ENCODE peak calls at places on chromosomes 12 and 14, in seven cellular contexts. R, A, U, O, B, D and E are unnamed samples.

GRCh38 chr14:49506650-49507049 is 79.5 kb downstream of the RPS29 start:
- DNase-seq in R (no peak), A (no peak), U (no peak), O (no peak), B (no peak), D (no peak), E (no peak)

GRCh38 chr12:52259850-52260249 is 14.6 kb upstream of the KRT86 start:
- DNase-seq in R (no peak), A (no peak), U (no peak), O (no peak), B (no peak), D (no peak), E (no peak)

GRCh38 chr12:93139028-93139665 is 210.1 kb upstream of the EEA1 start:
- DNase-seq in R (no peak), A (no peak), U (no peak), O (no peak), B (no peak), D (no peak), E (no peak)

GRCh38 chr12:12172106-12172511 is 94.7 kb downstream of the LRP6 start:
- DNase-seq in R (no peak), A (peak; percentile 64), U (peak; percentile 4), O (peak; percentile 21), B (no peak), D (peak; percentile 5), E (peak; percentile 46)

GRCh38 chr14:60753264-60754126 is 18.9 kb downstream of the MNAT1 start:
- DNase-seq in R (no peak), A (no peak), U (peak; percentile 75), O (peak; percentile 40), B (no peak), D (no peak), E (no peak)

GRCh38 chr14:41960316-41960715 is 353.6 kb downstream of the LRFN5 start:
- DNase-seq in R (no peak), A (peak; percentile 12), U (no peak), O (peak; percentile 4), B (no peak), D (no peak), E (no peak)

GRCh38 chr12:25276199-25276937 is 25.6 kb upstream of the KRAS start:
- DNase-seq in R (no peak), A (peak; percentile 86), U (no peak), O (peak; percentile 98), B (no peak), D (peak; percentile 93), E (peak; percentile 68)

GRCh38 chr14:80390911-80391310 is 179.6 kb upstream of the DIO2 start:
- DNase-seq in R (no peak), A (peak; percentile 25), U (no peak), O (peak; percentile 51), B (no peak), D (peak; percentile 74), E (no peak)

GRCh38 chr12:1993341-1993740 is 10.9 kb downstream of the DCP1B start:
- DNase-seq in R (no peak), A (peak; percentile 93), U (no peak), O (peak; percentile 98), B (no peak), D (peak; percentile 88), E (no peak)

GRCh38 chr12:57899010-57899662 is 42.2 kb upstream of the ATP23 start:
- DNase-seq in R (no peak), A (no peak), U (peak; percentile 86), O (peak; percentile 81), B (no peak), D (peak; percentile 68), E (no peak)

GRCh38 chr14:19911114-19911513 is 9.3 kb upstream of the OR4K5 start:
- DNase-seq in R (no peak), A (no peak), U (no peak), O (no peak), B (no peak), D (no peak), E (no peak)

GRCh38 chr12:32159925-32160324 is 53.3 kb downstream of the BICD1 start:
- DNase-seq in R (peak; percentile 53), A (peak; percentile 31), U (no peak), O (peak; percentile 41), B (no peak), D (no peak), E (no peak)

GRCh38 chr14:39113685-39114072 is 444 bp upstream of the GEMIN2 start:
- DNase-seq in R (no peak), A (no peak), U (no peak), O (no peak), B (no peak), D (no peak), E (no peak)

GRCh38 chr14:103029936-103030335 is 27.4 kb downstream of the CDC42BPB start:
- DNase-seq in R (no peak), A (no peak), U (no peak), O (no peak), B (no peak), D (no peak), E (no peak)

GRCh38 chr14:103030741-103031565 is 26.4 kb downstream of the CDC42BPB start:
- DNase-seq in R (no peak), A (no peak), U (no peak), O (peak; percentile 25), B (no peak), D (no peak), E (peak; percentile 76)

GRCh38 chr14:103031956-103032355 is 25.4 kb downstream of the CDC42BPB start:
- DNase-seq in R (no peak), A (no peak), U (no peak), O (no peak), B (no peak), D (no peak), E (no peak)

GRCh38 chr14:103033744-103034143 is 23.6 kb downstream of the CDC42BPB start:
- DNase-seq in R (no peak), A (no peak), U (no peak), O (no peak), B (no peak), D (no peak), E (peak; percentile 98)

GRCh38 chr14:103031566-103031911 is 25.8 kb downstream of the CDC42BPB start:
- DNase-seq in R (no peak), A (no peak), U (no peak), O (no peak), B (no peak), D (no peak), E (no peak)
- H3K4me3 ChIP-seq in R (no peak overlapping the region), A (no peak overlapping the region), U (no peak overlapping the region), O (no peak overlapping the region), B (no peak overlapping the region), D (no peak overlapping the region), E (no peak overlapping the region)

GRCh38 chr14:87067597-87067996 is 925.4 kb downstream of the GALC start:
- DNase-seq in R (no peak), A (no peak), U (no peak), O (no peak), B (no peak), D (no peak), E (no peak)
- H3K4me3 ChIP-seq in R (no peak overlapping the region), A (no peak overlapping the region), U (no peak overlapping the region), O (no peak overlapping the region), B (no peak overlapping the region), D (no peak overlapping the region), E (no peak overlapping the region)

GRCh38 chr14:97217094-97217885 is 420.1 kb downstream of the VRK1 start:
- DNase-seq in R (no peak), A (no peak), U (no peak), O (no peak), B (no peak), D (no peak), E (peak; percentile 14)

GRCh38 chr14:97215263-97215969 is 418.2 kb downstream of the VRK1 start:
- DNase-seq in R (no peak), A (no peak), U (no peak), O (no peak), B (no peak), D (no peak), E (no peak)

GRCh38 chr14:97213720-97214119 is 416.5 kb downstream of the VRK1 start:
- DNase-seq in R (no peak), A (no peak), U (no peak), O (no peak), B (no peak), D (no peak), E (no peak)

GRCh38 chr14:97210202-97210601 is 413.0 kb downstream of the VRK1 start:
- DNase-seq in R (no peak), A (no peak), U (no peak), O (no peak), B (no peak), D (no peak), E (no peak)

GRCh38 chr14:97212399-97212798 is 415.2 kb downstream of the VRK1 start:
- DNase-seq in R (no peak), A (no peak), U (no peak), O (no peak), B (no peak), D (no peak), E (no peak)
- H3K4me3 ChIP-seq in R (no peak overlapping the region), A (no peak overlapping the region), U (no peak overlapping the region), O (no peak overlapping the region), B (no peak overlapping the region), D (no peak overlapping the region), E (no peak overlapping the region)

DNA sequence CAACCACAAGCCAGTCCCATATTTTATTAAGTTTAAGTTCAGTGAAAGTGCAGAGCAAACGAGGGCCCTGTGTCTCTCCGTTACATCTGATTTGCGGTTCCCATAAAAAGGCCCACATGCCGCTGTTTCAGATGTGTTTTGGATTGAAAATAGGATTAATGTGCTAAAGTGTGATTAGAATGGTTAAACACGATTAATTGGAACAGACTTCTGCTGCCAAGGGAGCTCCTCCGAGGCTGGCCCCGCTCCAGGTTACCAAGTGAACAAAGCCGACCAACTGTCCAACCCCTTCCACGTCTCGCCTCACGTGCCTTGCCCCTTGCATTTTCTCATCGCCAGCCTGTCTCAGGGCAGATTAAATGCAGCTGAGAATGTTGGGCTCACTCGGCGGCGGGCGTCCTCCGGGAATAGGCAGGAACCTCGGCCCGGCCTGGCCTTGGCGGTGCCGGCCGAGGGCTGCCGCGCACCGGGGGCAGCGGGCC is 166.5 kb upstream of the GSC start:
- DNase-seq in R (peak; percentile 79), A (no peak), U (no peak), O (no peak), B (no peak), D (no peak), E (no peak)
- H3K4me3 ChIP-seq in R (peak overlapping the region; percentile 51), A (no peak overlapping the region), U (no peak overlapping the region), O (no peak overlapping the region), B (no peak overlapping the region), D (no peak overlapping the region), E (no peak overlapping the region)

GRCh38 chr12:89306827-89307498 is 45.3 kb downstream of the DUSP6 start:
- DNase-seq in R (no peak), A (no peak), U (no peak), O (no peak), B (no peak), D (no peak), E (no peak)
- H3K4me3 ChIP-seq in R (no peak overlapping the region), A (no peak overlapping the region), U (no peak overlapping the region), O (no peak overlapping the region), B (no peak overlapping the region), D (no peak overlapping the region), E (no peak overlapping the region)

GRCh38 chr12:68932701-68933563 is at the start of gene CPM:
- DNase-seq in R (peak; percentile 46), A (peak; percentile 29), U (peak; percentile 73), O (peak; percentile 25), B (no peak), D (peak; percentile 16), E (no peak)

GRCh38 chr12:68932123-68932700 is 759 bp downstream of the CPM start:
- DNase-seq in R (no peak), A (no peak), U (no peak), O (no peak), B (no peak), D (no peak), E (no peak)

GRCh38 chr12:68934392-68934791 is 1.4 kb upstream of the CPM start:
- DNase-seq in R (no peak), A (no peak), U (no peak), O (no peak), B (no peak), D (no peak), E (no peak)

GRCh38 chr12:68930178-68930577 is 2.8 kb downstream of the CPM start:
- DNase-seq in R (no peak), A (no peak), U (no peak), O (no peak), B (no peak), D (no peak), E (no peak)

GRCh38 chr12:68933564-68933893 is 558 bp upstream of the CPM start:
- DNase-seq in R (no peak), A (no peak), U (no peak), O (no peak), B (no peak), D (no peak), E (no peak)
- H3K4me3 ChIP-seq in R (peak overlapping the region; percentile 83), A (peak overlapping the region; percentile 67), U (no peak overlapping the region), O (peak overlapping the region; percentile 58), B (peak overlapping the region; percentile 60), D (peak overlapping the region; percentile 64), E (no peak overlapping the region)